ENCODE peak calls at places on chromosomes 16 and 17, in seven cellular contexts. One of them, this sample, is unnamed.

GRCh38 chr16:70769131-70769530 is 31.8 kb downstream of the VAC14 start:
- DNase-seq in mesenteric fat pad: no peak
- DNase-seq in cardiac muscle cell: no peak
- DNase-seq in endothelial cell: no peak
- DNase-seq in OCI-M1: no peak
- DNase-seq in stimulated activated CD4-positive, alpha-beta T cell treated with anti-CD3 and anti-CD28 coated beads, Interleukin-2, amount 100 ng/mL, for 48 hours: no peak
- DNase-seq in NCI-H2081: no peak
- DNase-seq in this sample: no peak

GRCh38 chr17:76957600-76958464 is 89.6 kb downstream of the MGAT5B start:
- DNase-seq in mesenteric fat pad: no peak
- DNase-seq in cardiac muscle cell: peak; percentile 22
- DNase-seq in endothelial cell: no peak
- DNase-seq in OCI-M1: no peak
- DNase-seq in stimulated activated CD4-positive, alpha-beta T cell treated with anti-CD3 and anti-CD28 coated beads, Interleukin-2, amount 100 ng/mL, for 48 hours: no peak
- DNase-seq in NCI-H2081: no peak
- DNase-seq in this sample: no peak

GRCh38 chr17:79849953-79850352 is 10.7 kb upstream of the CBX4 start:
- DNase-seq in mesenteric fat pad: no peak
- DNase-seq in cardiac muscle cell: no peak
- DNase-seq in endothelial cell: no peak
- DNase-seq in OCI-M1: no peak
- DNase-seq in stimulated activated CD4-positive, alpha-beta T cell treated with anti-CD3 and anti-CD28 coated beads, Interleukin-2, amount 100 ng/mL, for 48 hours: no peak
- DNase-seq in NCI-H2081: no peak
- DNase-seq in this sample: no peak

GRCh38 chr17:27513849-27514248 is 57.6 kb downstream of the KSR1 start:
- DNase-seq in mesenteric fat pad: no peak
- DNase-seq in cardiac muscle cell: no peak
- DNase-seq in endothelial cell: no peak
- DNase-seq in OCI-M1: no peak
- DNase-seq in stimulated activated CD4-positive, alpha-beta T cell treated with anti-CD3 and anti-CD28 coated beads, Interleukin-2, amount 100 ng/mL, for 48 hours: no peak
- DNase-seq in NCI-H2081: no peak
- DNase-seq in this sample: no peak

GRCh38 chr17:60888812-60889709 is 211.4 kb downstream of the BCAS3 start:
- DNase-seq in mesenteric fat pad: no peak
- DNase-seq in cardiac muscle cell: no peak
- DNase-seq in endothelial cell: no peak
- DNase-seq in OCI-M1: no peak
- DNase-seq in stimulated activated CD4-positive, alpha-beta T cell treated with anti-CD3 and anti-CD28 coated beads, Interleukin-2, amount 100 ng/mL, for 48 hours: no peak
- DNase-seq in NCI-H2081: no peak
- DNase-seq in this sample: no peak

GRCh38 chr17:69908599-69909368 is 166.2 kb upstream of the KCNJ16 start:
- DNase-seq in mesenteric fat pad: no peak
- DNase-seq in cardiac muscle cell: no peak
- DNase-seq in endothelial cell: no peak
- DNase-seq in OCI-M1: peak; percentile 35
- DNase-seq in stimulated activated CD4-positive, alpha-beta T cell treated with anti-CD3 and anti-CD28 coated beads, Interleukin-2, amount 100 ng/mL, for 48 hours: no peak
- DNase-seq in NCI-H2081: no peak
- DNase-seq in this sample: no peak

GRCh38 chr17:82687871-82688270 is 10.6 kb downstream of the RAB40B start:
- DNase-seq in mesenteric fat pad: no peak
- DNase-seq in cardiac muscle cell: no peak
- DNase-seq in endothelial cell: no peak
- DNase-seq in OCI-M1: no peak
- DNase-seq in stimulated activated CD4-positive, alpha-beta T cell treated with anti-CD3 and anti-CD28 coated beads, Interleukin-2, amount 100 ng/mL, for 48 hours: no peak
- DNase-seq in NCI-H2081: no peak
- DNase-seq in this sample: no peak

GRCh38 chr17:13476722-13477121 is 125.0 kb downstream of the HS3ST3A1 start:
- DNase-seq in mesenteric fat pad: no peak
- DNase-seq in cardiac muscle cell: peak; percentile 51
- DNase-seq in endothelial cell: no peak
- DNase-seq in OCI-M1: peak; percentile 91
- DNase-seq in stimulated activated CD4-positive, alpha-beta T cell treated with anti-CD3 and anti-CD28 coated beads, Interleukin-2, amount 100 ng/mL, for 48 hours: no peak
- DNase-seq in NCI-H2081: no peak
- DNase-seq in this sample: no peak

GRCh38 chr16:75494696-75495601 is at the start of gene CHST6:
- DNase-seq in mesenteric fat pad: no peak
- DNase-seq in cardiac muscle cell: peak; percentile 60
- DNase-seq in endothelial cell: peak; percentile 59
- DNase-seq in OCI-M1: no peak
- DNase-seq in stimulated activated CD4-positive, alpha-beta T cell treated with anti-CD3 and anti-CD28 coated beads, Interleukin-2, amount 100 ng/mL, for 48 hours: no peak
- DNase-seq in NCI-H2081: no peak
- DNase-seq in this sample: no peak

GRCh38 chr16:85431431-85432124 is 181.5 kb upstream of the GSE1 start:
- DNase-seq in mesenteric fat pad: no peak
- DNase-seq in cardiac muscle cell: no peak
- DNase-seq in endothelial cell: no peak
- DNase-seq in OCI-M1: no peak
- DNase-seq in stimulated activated CD4-positive, alpha-beta T cell treated with anti-CD3 and anti-CD28 coated beads, Interleukin-2, amount 100 ng/mL, for 48 hours: no peak
- DNase-seq in NCI-H2081: no peak
- DNase-seq in this sample: no peak

GRCh38 chr16:26951950-26952349 is 114.8 kb upstream of the C16orf82 start:
- DNase-seq in mesenteric fat pad: no peak
- DNase-seq in cardiac muscle cell: no peak
- DNase-seq in endothelial cell: no peak
- DNase-seq in OCI-M1: no peak
- DNase-seq in stimulated activated CD4-positive, alpha-beta T cell treated with anti-CD3 and anti-CD28 coated beads, Interleukin-2, amount 100 ng/mL, for 48 hours: no peak
- DNase-seq in NCI-H2081: no peak
- DNase-seq in this sample: no peak

GRCh38 chr16:57736419-57737281 is 1.1 kb downstream of the KATNB1 start:
- DNase-seq in mesenteric fat pad: no peak
- DNase-seq in cardiac muscle cell: peak; percentile 82
- DNase-seq in endothelial cell: peak; percentile 51
- DNase-seq in OCI-M1: peak; percentile 36
- DNase-seq in stimulated activated CD4-positive, alpha-beta T cell treated with anti-CD3 and anti-CD28 coated beads, Interleukin-2, amount 100 ng/mL, for 48 hours: peak; percentile 27
- DNase-seq in NCI-H2081: peak; percentile 51
- DNase-seq in this sample: no peak

GRCh38 chr16:15897834-15898254 is 9.4 kb upstream of the CEP20 start:
- DNase-seq in mesenteric fat pad: no peak
- DNase-seq in cardiac muscle cell: no peak
- DNase-seq in endothelial cell: no peak
- DNase-seq in OCI-M1: peak; percentile 62
- DNase-seq in stimulated activated CD4-positive, alpha-beta T cell treated with anti-CD3 and anti-CD28 coated beads, Interleukin-2, amount 100 ng/mL, for 48 hours: peak; percentile 32
- DNase-seq in NCI-H2081: no peak
- DNase-seq in this sample: no peak

GRCh38 chr16:48054881-48055601 is 100.8 kb downstream of the ABCC12 start:
- DNase-seq in mesenteric fat pad: no peak
- DNase-seq in cardiac muscle cell: peak; percentile 77
- DNase-seq in endothelial cell: peak; percentile 56
- DNase-seq in OCI-M1: peak; percentile 3
- DNase-seq in stimulated activated CD4-positive, alpha-beta T cell treated with anti-CD3 and anti-CD28 coated beads, Interleukin-2, amount 100 ng/mL, for 48 hours: peak; percentile 4
- DNase-seq in NCI-H2081: peak; percentile 55
- DNase-seq in this sample: no peak

GRCh38 chr17:55116440-55116914 is 147.9 kb downstream of the STXBP4 start:
- DNase-seq in mesenteric fat pad: no peak
- DNase-seq in cardiac muscle cell: peak; percentile 48
- DNase-seq in endothelial cell: no peak
- DNase-seq in OCI-M1: no peak
- DNase-seq in stimulated activated CD4-positive, alpha-beta T cell treated with anti-CD3 and anti-CD28 coated beads, Interleukin-2, amount 100 ng/mL, for 48 hours: no peak
- DNase-seq in NCI-H2081: no peak
- DNase-seq in this sample: no peak